ENCODE peak calls at places on chromosomes 1 and 21, in nine cellular contexts. One of them, this sample, is unnamed.

GRCh38 chr1:105137543-105138444 is 1388.1 kb downstream of the AMY1C start:
- DNase-seq in heart right ventricle: no peak
- DNase-seq in body of pancreas: no peak
- DNase-seq in transverse colon: no peak
- DNase-seq in lower lobe of right lung: no peak
- DNase-seq in psoas muscle: no peak
- DNase-seq in adrenal gland: no peak
- DNase-seq in IMR-90: no peak
- DNase-seq in prostate gland: no peak
- DNase-seq in this sample: no peak

GRCh38 chr21:35128526-35128925 is 79.4 kb upstream of the RUNX1 start:
- DNase-seq in adrenal gland: no peak
- DNase-seq in prostate gland: no peak
- DNase-seq in IMR-90: no peak
- DNase-seq in lower lobe of right lung: no peak
- DNase-seq in transverse colon: no peak
- DNase-seq in heart right ventricle: no peak
- DNase-seq in psoas muscle: no peak
- DNase-seq in body of pancreas: no peak
- DNase-seq in this sample: no peak

GRCh38 chr1:165928075-165928731 is 100.8 kb downstream of the UCK2 start:
- DNase-seq in adrenal gland: peak; percentile 71
- DNase-seq in psoas muscle: no peak
- DNase-seq in body of pancreas: peak; percentile 42
- DNase-seq in heart right ventricle: peak; percentile 23
- DNase-seq in prostate gland: no peak
- DNase-seq in transverse colon: peak; percentile 31
- DNase-seq in lower lobe of right lung: no peak
- DNase-seq in IMR-90: peak; percentile 56
- DNase-seq in this sample: no peak

GRCh38 chr1:240314845-240315746 is 223.4 kb downstream of the FMN2 start:
- DNase-seq in heart right ventricle: no peak
- DNase-seq in lower lobe of right lung: no peak
- DNase-seq in psoas muscle: no peak
- DNase-seq in transverse colon: no peak
- DNase-seq in prostate gland: no peak
- DNase-seq in body of pancreas: no peak
- DNase-seq in IMR-90: no peak
- DNase-seq in adrenal gland: no peak
- DNase-seq in this sample: no peak

GRCh38 chr21:29436143-29436542 is 137.4 kb downstream of the BACH1 start:
- DNase-seq in IMR-90: no peak
- DNase-seq in heart right ventricle: peak; percentile 40
- DNase-seq in transverse colon: no peak
- DNase-seq in adrenal gland: no peak
- DNase-seq in prostate gland: peak; percentile 9
- DNase-seq in lower lobe of right lung: no peak
- DNase-seq in psoas muscle: no peak
- DNase-seq in body of pancreas: no peak
- DNase-seq in this sample: no peak

GRCh38 chr1:230197644-230198567 is 130.9 kb downstream of the GALNT2 start:
- DNase-seq in psoas muscle: no peak
- DNase-seq in heart right ventricle: no peak
- DNase-seq in lower lobe of right lung: no peak
- DNase-seq in prostate gland: no peak
- DNase-seq in adrenal gland: peak; percentile 66
- DNase-seq in transverse colon: peak; percentile 40
- DNase-seq in body of pancreas: no peak
- DNase-seq in IMR-90: no peak
- DNase-seq in this sample: no peak

GRCh38 chr21:29299046-29299905 is 554 bp downstream of the BACH1 start:
- DNase-seq in psoas muscle: peak; percentile 85
- DNase-seq in IMR-90: peak; percentile 65
- DNase-seq in adrenal gland: peak; percentile 78
- DNase-seq in body of pancreas: peak; percentile 66
- DNase-seq in transverse colon: peak; percentile 68
- DNase-seq in prostate gland: peak; percentile 31
- DNase-seq in lower lobe of right lung: peak; percentile 81
- DNase-seq in heart right ventricle: peak; percentile 61
- DNase-seq in this sample: peak; percentile 69

GRCh38 chr1:196403803-196404690 is 204.2 kb downstream of the KCNT2 start:
- DNase-seq in lower lobe of right lung: no peak
- DNase-seq in transverse colon: no peak
- DNase-seq in IMR-90: no peak
- DNase-seq in body of pancreas: no peak
- DNase-seq in heart right ventricle: no peak
- DNase-seq in adrenal gland: no peak
- DNase-seq in psoas muscle: no peak
- DNase-seq in prostate gland: no peak
- DNase-seq in this sample: no peak

GRCh38 chr21:25507522-25507921 is 99.8 kb downstream of the MRPL39 start:
- DNase-seq in adrenal gland: no peak
- DNase-seq in lower lobe of right lung: no peak
- DNase-seq in heart right ventricle: no peak
- DNase-seq in psoas muscle: no peak
- DNase-seq in transverse colon: no peak
- DNase-seq in body of pancreas: no peak
- DNase-seq in prostate gland: no peak
- DNase-seq in IMR-90: peak; percentile 23
- DNase-seq in this sample: no peak

DNA sequence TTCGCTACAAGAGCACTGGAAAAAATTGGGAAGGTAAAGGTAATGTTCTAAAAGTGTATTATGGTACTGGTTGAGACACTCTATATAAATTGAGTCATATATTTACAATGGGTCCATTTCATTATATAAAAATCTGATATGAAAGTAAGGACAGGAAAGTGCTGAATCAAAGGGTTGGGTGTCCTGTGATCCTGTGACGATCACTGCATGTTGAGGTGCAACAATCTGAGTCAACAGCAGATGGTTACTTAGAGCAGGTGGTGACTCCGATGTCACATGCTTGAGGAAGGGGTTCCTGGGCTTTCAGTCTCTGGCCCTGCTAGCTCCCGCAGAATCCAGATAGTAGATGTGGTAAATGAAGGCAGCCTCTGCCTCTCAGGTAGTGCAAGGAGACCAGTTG is 102.3 kb upstream of the NBPF4 start:
- DNase-seq in transverse colon: no peak
- DNase-seq in IMR-90: no peak
- DNase-seq in lower lobe of right lung: no peak
- DNase-seq in psoas muscle: no peak
- DNase-seq in adrenal gland: no peak
- DNase-seq in heart right ventricle: no peak
- DNase-seq in body of pancreas: no peak
- DNase-seq in prostate gland: no peak
- DNase-seq in this sample: no peak
- H3K27ac ChIP-seq in transverse colon: no peak overlapping the region
- H3K27ac ChIP-seq in IMR-90: no peak overlapping the region
- H3K27ac ChIP-seq in lower lobe of right lung: no peak overlapping the region
- H3K27ac ChIP-seq in psoas muscle: no peak overlapping the region
- H3K27ac ChIP-seq in adrenal gland: no peak overlapping the region
- H3K27ac ChIP-seq in heart right ventricle: no peak overlapping the region
- H3K27ac ChIP-seq in body of pancreas: no peak overlapping the region
- H3K27ac ChIP-seq in prostate gland: no peak overlapping the region
- H3K27ac ChIP-seq in this sample: no peak overlapping the region

GRCh38 chr21:39663742-39664492 is 51.2 kb downstream of the B3GALT5 start:
- DNase-seq in adrenal gland: peak; percentile 29
- DNase-seq in body of pancreas: no peak
- DNase-seq in lower lobe of right lung: no peak
- DNase-seq in heart right ventricle: no peak
- DNase-seq in IMR-90: no peak
- DNase-seq in prostate gland: no peak
- DNase-seq in psoas muscle: no peak
- DNase-seq in transverse colon: no peak
- DNase-seq in this sample: no peak

GRCh38 chr21:39667353-39667891 is 54.7 kb downstream of the B3GALT5 start:
- DNase-seq in body of pancreas: peak; percentile 62
- DNase-seq in psoas muscle: no peak
- DNase-seq in heart right ventricle: no peak
- DNase-seq in adrenal gland: no peak
- DNase-seq in transverse colon: no peak
- DNase-seq in prostate gland: no peak
- DNase-seq in lower lobe of right lung: no peak
- DNase-seq in IMR-90: no peak
- DNase-seq in this sample: no peak

GRCh38 chr21:39666681-39667315 is 54.1 kb downstream of the B3GALT5 start:
- DNase-seq in IMR-90: no peak
- DNase-seq in psoas muscle: no peak
- DNase-seq in body of pancreas: peak; percentile 53
- DNase-seq in heart right ventricle: no peak
- DNase-seq in lower lobe of right lung: no peak
- DNase-seq in adrenal gland: no peak
- DNase-seq in prostate gland: no peak
- DNase-seq in transverse colon: no peak
- DNase-seq in this sample: no peak

GRCh38 chr21:39664586-39664985 is 51.8 kb downstream of the B3GALT5 start:
- DNase-seq in adrenal gland: no peak
- DNase-seq in lower lobe of right lung: no peak
- DNase-seq in transverse colon: no peak
- DNase-seq in prostate gland: no peak
- DNase-seq in heart right ventricle: no peak
- DNase-seq in psoas muscle: no peak
- DNase-seq in IMR-90: no peak
- DNase-seq in body of pancreas: no peak
- DNase-seq in this sample: no peak

DNA sequence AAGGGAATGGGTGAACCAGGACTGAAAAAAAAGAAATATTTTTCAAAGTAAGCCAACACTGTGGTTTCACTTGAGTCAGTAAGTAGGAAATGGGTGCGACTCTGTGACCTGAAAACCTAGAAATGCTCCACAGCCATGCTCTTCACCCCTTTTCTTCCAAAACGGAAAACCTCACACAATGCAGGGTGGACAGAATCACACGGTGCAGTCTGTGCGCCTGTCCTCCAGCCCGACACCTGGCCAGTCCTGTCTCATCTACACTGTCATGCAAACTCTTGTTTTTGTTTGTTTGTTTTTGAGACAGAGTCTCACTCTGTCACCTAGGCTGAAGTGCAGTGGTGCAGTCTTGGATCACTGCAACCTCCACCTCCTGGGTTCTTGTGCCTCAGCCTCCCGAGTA is 53.3 kb downstream of the B3GALT5 start:
- DNase-seq in IMR-90: no peak
- DNase-seq in prostate gland: no peak
- DNase-seq in body of pancreas: no peak
- DNase-seq in heart right ventricle: no peak
- DNase-seq in lower lobe of right lung: no peak
- DNase-seq in adrenal gland: no peak
- DNase-seq in psoas muscle: no peak
- DNase-seq in transverse colon: no peak
- DNase-seq in this sample: no peak
- H3K27ac ChIP-seq in IMR-90: no peak overlapping the region
- H3K27ac ChIP-seq in prostate gland: no peak overlapping the region
- H3K27ac ChIP-seq in body of pancreas: peak overlapping the region; percentile 78
- H3K27ac ChIP-seq in heart right ventricle: no peak overlapping the region
- H3K27ac ChIP-seq in lower lobe of right lung: no peak overlapping the region
- H3K27ac ChIP-seq in adrenal gland: no peak overlapping the region
- H3K27ac ChIP-seq in psoas muscle: no peak overlapping the region
- H3K27ac ChIP-seq in transverse colon: no peak overlapping the region
- H3K27ac ChIP-seq in this sample: no peak overlapping the region

DNA sequence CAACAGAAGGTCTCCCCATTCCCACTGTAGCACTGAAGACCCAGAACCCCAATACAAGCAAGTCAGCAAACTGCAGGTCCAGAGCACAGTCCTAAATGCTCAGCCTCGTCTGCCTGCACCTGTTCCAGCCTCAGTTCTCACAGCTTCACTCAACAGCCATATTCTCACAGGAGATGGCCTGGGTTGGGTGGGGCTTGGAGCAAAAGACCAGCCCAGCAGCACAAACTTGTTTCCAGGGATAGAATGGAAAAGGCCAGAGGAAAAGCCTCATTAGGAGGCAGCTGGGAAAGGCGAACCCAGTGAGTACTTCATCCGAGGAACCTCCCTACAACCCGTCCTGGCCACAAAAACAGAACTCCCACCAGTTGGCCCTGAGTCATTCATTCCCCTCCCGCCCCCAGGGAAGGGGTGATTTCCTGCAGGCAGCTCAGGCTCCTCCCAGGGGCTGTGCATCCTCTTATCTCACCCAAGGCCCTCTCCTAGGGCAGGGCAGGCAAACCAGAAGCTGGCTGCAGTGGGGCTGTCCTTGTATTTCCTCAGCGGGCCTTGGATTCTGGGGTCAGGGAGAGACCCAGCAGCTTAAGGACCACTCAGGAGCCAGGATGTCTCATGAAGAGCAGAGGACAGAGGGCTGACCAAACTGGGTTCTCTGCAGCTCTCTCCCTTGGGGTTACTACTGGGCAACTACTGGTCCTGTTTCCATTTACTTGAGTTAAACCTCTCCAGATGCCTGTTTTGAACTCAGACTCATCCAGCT is 7.4 kb upstream of the MPL start:
- DNase-seq in psoas muscle: peak; percentile 63
- DNase-seq in IMR-90: peak; percentile 87
- DNase-seq in transverse colon: no peak
- DNase-seq in body of pancreas: peak; percentile 54
- DNase-seq in lower lobe of right lung: no peak
- DNase-seq in prostate gland: no peak
- DNase-seq in heart right ventricle: peak; percentile 83
- DNase-seq in adrenal gland: peak; percentile 68
- DNase-seq in this sample: peak; percentile 48
- H3K27ac ChIP-seq in psoas muscle: no peak overlapping the region
- H3K27ac ChIP-seq in IMR-90: peak overlapping the region; percentile 61
- H3K27ac ChIP-seq in transverse colon: no peak overlapping the region
- H3K27ac ChIP-seq in body of pancreas: no peak overlapping the region
- H3K27ac ChIP-seq in lower lobe of right lung: peak overlapping the region; percentile 58
- H3K27ac ChIP-seq in prostate gland: no peak overlapping the region
- H3K27ac ChIP-seq in heart right ventricle: peak overlapping the region; percentile 50
- H3K27ac ChIP-seq in adrenal gland: no peak overlapping the region
- H3K27ac ChIP-seq in this sample: no peak overlapping the region

GRCh38 chr1:112435448-112435847 is 39.4 kb downstream of the CTTNBP2NL start:
- DNase-seq in transverse colon: no peak
- DNase-seq in body of pancreas: no peak
- DNase-seq in lower lobe of right lung: no peak
- DNase-seq in psoas muscle: no peak
- DNase-seq in IMR-90: no peak
- DNase-seq in heart right ventricle: no peak
- DNase-seq in prostate gland: no peak
- DNase-seq in adrenal gland: no peak
- DNase-seq in this sample: no peak

GRCh38 chr1:112436384-112437156 is 40.6 kb downstream of the CTTNBP2NL start:
- DNase-seq in IMR-90: no peak
- DNase-seq in psoas muscle: no peak
- DNase-seq in heart right ventricle: no peak
- DNase-seq in prostate gland: no peak
- DNase-seq in body of pancreas: no peak
- DNase-seq in lower lobe of right lung: no peak
- DNase-seq in adrenal gland: no peak
- DNase-seq in transverse colon: no peak
- DNase-seq in this sample: no peak

GRCh38 chr1:112429749-112430148 is 33.7 kb downstream of the CTTNBP2NL start:
- DNase-seq in prostate gland: no peak
- DNase-seq in heart right ventricle: no peak
- DNase-seq in psoas muscle: no peak
- DNase-seq in transverse colon: no peak
- DNase-seq in adrenal gland: no peak
- DNase-seq in lower lobe of right lung: no peak
- DNase-seq in IMR-90: no peak
- DNase-seq in body of pancreas: no peak
- DNase-seq in this sample: no peak

DNA sequence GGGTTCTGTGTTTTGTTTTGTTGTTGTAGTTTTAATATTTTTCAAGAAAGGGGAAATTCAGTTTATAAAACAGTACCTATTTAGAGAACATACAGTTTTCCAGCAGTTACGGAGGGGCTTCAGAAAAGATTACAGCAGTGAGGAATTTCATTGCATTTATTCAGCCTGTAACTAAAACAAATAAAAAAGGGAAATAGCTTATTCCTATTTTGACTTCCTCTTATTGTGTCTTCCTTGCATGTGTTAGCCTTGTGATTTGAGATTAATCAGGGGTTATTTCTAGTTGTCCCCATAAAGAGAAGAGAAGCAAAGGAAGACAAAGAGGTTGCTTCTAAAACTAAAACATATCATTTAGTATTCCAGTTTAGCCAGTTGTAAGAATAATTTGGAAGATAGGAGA is 35.0 kb downstream of the CTTNBP2NL start:
- DNase-seq in body of pancreas: no peak
- DNase-seq in lower lobe of right lung: no peak
- DNase-seq in adrenal gland: no peak
- DNase-seq in prostate gland: no peak
- DNase-seq in IMR-90: no peak
- DNase-seq in transverse colon: no peak
- DNase-seq in psoas muscle: no peak
- DNase-seq in heart right ventricle: no peak
- DNase-seq in this sample: no peak
- H3K27ac ChIP-seq in body of pancreas: no peak overlapping the region
- H3K27ac ChIP-seq in lower lobe of right lung: peak overlapping the region; percentile 32
- H3K27ac ChIP-seq in adrenal gland: no peak overlapping the region
- H3K27ac ChIP-seq in prostate gland: no peak overlapping the region
- H3K27ac ChIP-seq in IMR-90: no peak overlapping the region
- H3K27ac ChIP-seq in transverse colon: peak overlapping the region; percentile 42
- H3K27ac ChIP-seq in psoas muscle: peak overlapping the region; percentile 15
- H3K27ac ChIP-seq in heart right ventricle: peak overlapping the region; percentile 45
- H3K27ac ChIP-seq in this sample: peak overlapping the region; percentile 29

This sample was measured in right lobe of liver.